ENCODE peak calls at places on chromosomes 1 and 21, in nine cellular contexts. One of them, this sample, is unnamed.

GRCh38 chr1:76998582-76999189 is 131.4 kb downstream of the ST6GALNAC5 start:
- DNase-seq in tibial artery: no peak
- DNase-seq in astrocyte of the cerebellum: peak
- DNase-seq in AG04450: peak
- DNase-seq in upper lobe of right lung: no peak
- DNase-seq in gastrocnemius medialis: no peak
- DNase-seq in endothelial cell of umbilical vein: no peak
- DNase-seq in HL-60: no peak
- DNase-seq in A673: no peak
- DNase-seq in this sample: peak

GRCh38 chr1:54401799-54402198 is 4.4 kb downstream of the SSBP3 start:
- DNase-seq in AG04450: no peak
- DNase-seq in tibial artery: no peak
- DNase-seq in endothelial cell of umbilical vein: no peak
- DNase-seq in HL-60: no peak
- DNase-seq in astrocyte of the cerebellum: no peak
- DNase-seq in A673: no peak
- DNase-seq in upper lobe of right lung: no peak
- DNase-seq in gastrocnemius medialis: no peak
- DNase-seq in this sample: no peak

GRCh38 chr21:35256468-35256988 is 207.4 kb upstream of the RUNX1 start:
- DNase-seq in gastrocnemius medialis: peak
- DNase-seq in endothelial cell of umbilical vein: peak
- DNase-seq in tibial artery: peak
- DNase-seq in upper lobe of right lung: peak
- DNase-seq in A673: peak
- DNase-seq in AG04450: peak
- DNase-seq in HL-60: no peak
- DNase-seq in astrocyte of the cerebellum: peak
- DNase-seq in this sample: peak

GRCh38 chr21:34528131-34528561 is 16.1 kb upstream of the KCNE1 start:
- DNase-seq in endothelial cell of umbilical vein: no peak
- DNase-seq in gastrocnemius medialis: no peak
- DNase-seq in astrocyte of the cerebellum: no peak
- DNase-seq in A673: no peak
- DNase-seq in HL-60: no peak
- DNase-seq in tibial artery: no peak
- DNase-seq in AG04450: no peak
- DNase-seq in upper lobe of right lung: no peak
- DNase-seq in this sample: peak

GRCh38 chr1:57162607-57163235 is 196.9 kb upstream of the C8B start:
- DNase-seq in AG04450: no peak
- DNase-seq in upper lobe of right lung: no peak
- DNase-seq in endothelial cell of umbilical vein: no peak
- DNase-seq in tibial artery: no peak
- DNase-seq in gastrocnemius medialis: no peak
- DNase-seq in astrocyte of the cerebellum: no peak
- DNase-seq in HL-60: no peak
- DNase-seq in A673: no peak
- DNase-seq in this sample: no peak

GRCh38 chr1:59271861-59272260 is 25.0 kb upstream of the FGGY start:
- DNase-seq in astrocyte of the cerebellum: no peak
- DNase-seq in AG04450: no peak
- DNase-seq in HL-60: no peak
- DNase-seq in upper lobe of right lung: no peak
- DNase-seq in tibial artery: no peak
- DNase-seq in A673: no peak
- DNase-seq in gastrocnemius medialis: no peak
- DNase-seq in endothelial cell of umbilical vein: no peak
- DNase-seq in this sample: no peak

GRCh38 chr1:31773861-31774260 is 9.7 kb upstream of the ADGRB2 start:
- DNase-seq in gastrocnemius medialis: no peak
- DNase-seq in astrocyte of the cerebellum: no peak
- DNase-seq in A673: no peak
- DNase-seq in HL-60: no peak
- DNase-seq in AG04450: no peak
- DNase-seq in endothelial cell of umbilical vein: no peak
- DNase-seq in upper lobe of right lung: no peak
- DNase-seq in tibial artery: no peak
- DNase-seq in this sample: no peak

GRCh38 chr1:207078578-207079132 is 10.0 kb upstream of the C4BPB start:
- DNase-seq in endothelial cell of umbilical vein: no peak
- DNase-seq in tibial artery: no peak
- DNase-seq in upper lobe of right lung: no peak
- DNase-seq in AG04450: no peak
- DNase-seq in A673: no peak
- DNase-seq in HL-60: no peak
- DNase-seq in gastrocnemius medialis: no peak
- DNase-seq in astrocyte of the cerebellum: no peak
- DNase-seq in this sample: no peak

GRCh38 chr21:33360281-33360680 is 35.5 kb downstream of the IFNAR1 start:
- DNase-seq in AG04450: no peak
- DNase-seq in HL-60: no peak
- DNase-seq in upper lobe of right lung: no peak
- DNase-seq in tibial artery: no peak
- DNase-seq in A673: no peak
- DNase-seq in gastrocnemius medialis: no peak
- DNase-seq in astrocyte of the cerebellum: no peak
- DNase-seq in endothelial cell of umbilical vein: peak
- DNase-seq in this sample: peak

GRCh38 chr1:43414634-43415223 is 25.0 kb downstream of the SZT2 start:
- DNase-seq in tibial artery: no peak
- DNase-seq in gastrocnemius medialis: no peak
- DNase-seq in endothelial cell of umbilical vein: peak
- DNase-seq in A673: peak
- DNase-seq in upper lobe of right lung: no peak
- DNase-seq in astrocyte of the cerebellum: peak
- DNase-seq in AG04450: no peak
- DNase-seq in HL-60: peak
- DNase-seq in this sample: peak

GRCh38 chr1:195745170-195746009 is 862.9 kb downstream of the KCNT2 start:
- DNase-seq in endothelial cell of umbilical vein: no peak
- DNase-seq in AG04450: no peak
- DNase-seq in A673: no peak
- DNase-seq in upper lobe of right lung: no peak
- DNase-seq in tibial artery: no peak
- DNase-seq in HL-60: no peak
- DNase-seq in gastrocnemius medialis: no peak
- DNase-seq in astrocyte of the cerebellum: no peak
- DNase-seq in this sample: no peak

GRCh38 chr1:115363171-115363570 is 25.1 kb upstream of the NGF start:
- DNase-seq in endothelial cell of umbilical vein: no peak
- DNase-seq in gastrocnemius medialis: no peak
- DNase-seq in AG04450: no peak
- DNase-seq in astrocyte of the cerebellum: no peak
- DNase-seq in A673: no peak
- DNase-seq in HL-60: no peak
- DNase-seq in tibial artery: no peak
- DNase-seq in upper lobe of right lung: no peak
- DNase-seq in this sample: no peak

GRCh38 chr21:34333150-34333739 is 30.6 kb upstream of the KCNE2 start:
- DNase-seq in endothelial cell of umbilical vein: no peak
- DNase-seq in tibial artery: no peak
- DNase-seq in astrocyte of the cerebellum: peak
- DNase-seq in A673: no peak
- DNase-seq in gastrocnemius medialis: no peak
- DNase-seq in HL-60: no peak
- DNase-seq in upper lobe of right lung: no peak
- DNase-seq in AG04450: no peak
- DNase-seq in this sample: peak

GRCh38 chr1:247415423-247416361 is at the start of gene NLRP3:
- DNase-seq in astrocyte of the cerebellum: no peak
- DNase-seq in gastrocnemius medialis: no peak
- DNase-seq in A673: no peak
- DNase-seq in tibial artery: no peak
- DNase-seq in AG04450: no peak
- DNase-seq in upper lobe of right lung: peak
- DNase-seq in endothelial cell of umbilical vein: peak
- DNase-seq in HL-60: peak
- DNase-seq in this sample: no peak

DNA sequence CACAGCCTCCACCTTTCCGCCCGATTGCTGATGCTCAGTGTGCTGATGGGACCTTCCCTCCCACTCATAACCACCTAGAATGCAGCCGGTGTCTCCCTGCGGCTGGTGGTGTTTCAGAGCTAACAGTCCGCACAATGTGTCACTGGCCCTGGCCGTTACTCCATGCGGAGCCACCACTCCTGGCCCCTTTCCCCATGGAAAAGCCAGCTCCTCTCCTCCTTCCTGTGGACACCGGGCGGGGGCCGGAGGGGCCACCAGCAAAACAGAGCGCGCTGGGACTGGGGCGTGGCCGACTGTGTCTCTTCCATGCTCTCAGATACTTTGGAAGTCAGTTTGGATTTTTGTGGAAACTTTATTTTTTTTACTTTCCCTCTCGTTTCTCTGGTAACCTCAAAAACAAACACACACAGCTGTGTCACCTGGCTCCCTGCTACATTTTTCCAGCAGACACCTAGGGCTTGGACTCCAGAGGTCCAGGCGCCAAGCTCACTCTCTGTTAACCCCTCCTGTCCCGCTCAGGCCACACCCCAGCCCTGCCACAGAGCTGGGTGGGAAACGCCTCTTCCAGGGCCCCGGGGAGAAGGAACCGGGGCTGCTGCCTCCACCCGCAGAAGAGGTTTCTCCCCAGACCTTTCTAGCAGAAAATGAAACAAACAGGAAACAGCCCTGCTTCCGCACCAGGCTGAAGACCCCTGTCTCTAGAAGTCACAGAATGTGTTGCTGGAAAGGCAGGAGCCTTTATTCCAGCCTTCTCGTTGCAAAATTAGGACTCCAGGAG is 32.5 kb upstream of the COL6A2 start:
- DNase-seq in gastrocnemius medialis: no peak
- DNase-seq in endothelial cell of umbilical vein: no peak
- DNase-seq in tibial artery: peak
- DNase-seq in upper lobe of right lung: peak
- DNase-seq in AG04450: no peak
- DNase-seq in HL-60: no peak
- DNase-seq in astrocyte of the cerebellum: peak
- DNase-seq in A673: no peak
- DNase-seq in this sample: peak
- H3K4me3 ChIP-seq in gastrocnemius medialis: no peak
- H3K4me3 ChIP-seq in endothelial cell of umbilical vein: no peak
- H3K4me3 ChIP-seq in tibial artery: peak
- H3K4me3 ChIP-seq in upper lobe of right lung: no peak
- H3K4me3 ChIP-seq in AG04450: peak
- H3K4me3 ChIP-seq in HL-60: no peak
- H3K4me3 ChIP-seq in astrocyte of the cerebellum: no peak
- H3K4me3 ChIP-seq in A673: no peak
- H3K4me3 ChIP-seq in this sample: no peak

GRCh38 chr1:1230656-1231399 is 973 bp downstream of the SDF4 start:
- DNase-seq in AG04450: no peak
- DNase-seq in endothelial cell of umbilical vein: peak
- DNase-seq in A673: peak
- DNase-seq in tibial artery: no peak
- DNase-seq in upper lobe of right lung: no peak
- DNase-seq in gastrocnemius medialis: no peak
- DNase-seq in astrocyte of the cerebellum: peak
- DNase-seq in HL-60: peak
- DNase-seq in this sample: peak
- TF ChIP-seq CTCF in AG04450: peak
- TF ChIP-seq CTCF in endothelial cell of umbilical vein: peak
- TF ChIP-seq CTCF in A673: peak
- TF ChIP-seq CTCF in tibial artery: peak
- TF ChIP-seq CTCF in upper lobe of right lung: no peak
- TF ChIP-seq CTCF in gastrocnemius medialis: no peak
- TF ChIP-seq CTCF in astrocyte of the cerebellum: peak
- TF ChIP-seq CTCF in HL-60: no peak
- TF ChIP-seq CTCF in this sample: peak

GRCh38 chr21:36699026-36699545 is at the start of gene SIM2:
- DNase-seq in gastrocnemius medialis: no peak
- DNase-seq in endothelial cell of umbilical vein: no peak
- DNase-seq in tibial artery: no peak
- DNase-seq in astrocyte of the cerebellum: no peak
- DNase-seq in A673: peak
- DNase-seq in upper lobe of right lung: peak
- DNase-seq in HL-60: no peak
- DNase-seq in AG04450: no peak
- DNase-seq in this sample: no peak

GRCh38 chr21:36698160-36699025 is 522 bp upstream of the SIM2 start:
- DNase-seq in gastrocnemius medialis: no peak
- DNase-seq in astrocyte of the cerebellum: no peak
- DNase-seq in A673: no peak
- DNase-seq in endothelial cell of umbilical vein: no peak
- DNase-seq in HL-60: no peak
- DNase-seq in tibial artery: no peak
- DNase-seq in AG04450: no peak
- DNase-seq in upper lobe of right lung: peak
- DNase-seq in this sample: no peak

GRCh38 chr21:36696640-36697472 is 2.1 kb upstream of the SIM2 start:
- DNase-seq in astrocyte of the cerebellum: no peak
- DNase-seq in tibial artery: peak
- DNase-seq in endothelial cell of umbilical vein: no peak
- DNase-seq in upper lobe of right lung: peak
- DNase-seq in A673: no peak
- DNase-seq in gastrocnemius medialis: no peak
- DNase-seq in HL-60: no peak
- DNase-seq in AG04450: no peak
- DNase-seq in this sample: no peak

GRCh38 chr21:36696390-36696639 is 2.6 kb upstream of the SIM2 start:
- DNase-seq in A673: no peak
- DNase-seq in HL-60: no peak
- DNase-seq in AG04450: no peak
- DNase-seq in upper lobe of right lung: no peak
- DNase-seq in astrocyte of the cerebellum: no peak
- DNase-seq in gastrocnemius medialis: no peak
- DNase-seq in endothelial cell of umbilical vein: no peak
- DNase-seq in tibial artery: no peak
- DNase-seq in this sample: no peak

DNA sequence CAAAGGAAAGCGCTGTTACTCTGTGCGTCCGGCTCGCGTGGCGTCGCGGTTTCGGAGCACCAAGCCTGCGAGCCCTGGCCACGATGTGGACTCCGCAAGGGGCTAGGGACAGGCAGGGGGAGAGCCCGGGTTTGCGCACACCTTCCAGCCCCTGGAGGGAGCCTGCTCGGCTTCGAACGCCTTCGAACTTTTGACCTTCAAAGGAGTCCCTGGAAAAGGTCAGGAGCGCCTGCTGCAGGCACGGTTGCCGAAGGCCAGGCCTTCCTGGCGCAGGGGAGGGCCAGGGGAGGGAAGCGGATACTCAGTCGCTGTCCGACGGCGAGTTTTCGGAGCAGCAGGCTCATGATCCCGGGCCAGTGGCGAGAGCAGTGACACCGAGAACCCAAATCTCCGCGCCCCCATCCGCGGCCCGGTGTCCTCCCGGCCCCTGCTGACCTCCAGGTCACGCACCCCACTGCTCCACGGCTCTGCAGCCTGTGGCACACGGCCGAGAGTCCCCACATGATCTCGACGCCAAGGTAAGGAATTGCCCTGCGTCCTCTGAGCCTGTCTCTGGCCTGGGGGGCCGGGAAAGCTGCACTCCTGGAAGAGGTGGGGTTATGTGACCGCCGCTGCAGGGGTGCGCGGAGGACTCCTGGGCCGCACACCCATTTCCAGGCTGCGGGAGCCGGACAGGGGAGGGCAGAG is 1.3 kb upstream of the SIM2 start:
- DNase-seq in upper lobe of right lung: peak
- DNase-seq in astrocyte of the cerebellum: no peak
- DNase-seq in endothelial cell of umbilical vein: no peak
- DNase-seq in tibial artery: no peak
- DNase-seq in gastrocnemius medialis: no peak
- DNase-seq in AG04450: no peak
- DNase-seq in HL-60: no peak
- DNase-seq in A673: no peak
- DNase-seq in this sample: no peak
- H3K4me3 ChIP-seq in upper lobe of right lung: no peak
- H3K4me3 ChIP-seq in astrocyte of the cerebellum: no peak
- H3K4me3 ChIP-seq in endothelial cell of umbilical vein: no peak
- H3K4me3 ChIP-seq in tibial artery: no peak
- H3K4me3 ChIP-seq in gastrocnemius medialis: peak
- H3K4me3 ChIP-seq in AG04450: no peak
- H3K4me3 ChIP-seq in HL-60: no peak
- H3K4me3 ChIP-seq in A673: peak
- H3K4me3 ChIP-seq in this sample: no peak

GRCh38 chr1:222167111-222167510 is 380.8 kb downstream of the HHIPL2 start:
- DNase-seq in AG04450: peak
- DNase-seq in gastrocnemius medialis: no peak
- DNase-seq in HL-60: no peak
- DNase-seq in upper lobe of right lung: no peak
- DNase-seq in endothelial cell of umbilical vein: no peak
- DNase-seq in A673: peak
- DNase-seq in tibial artery: no peak
- DNase-seq in astrocyte of the cerebellum: peak
- DNase-seq in this sample: peak
- TF ChIP-seq CTCF in AG04450: peak
- TF ChIP-seq CTCF in gastrocnemius medialis: peak
- TF ChIP-seq CTCF in HL-60: peak
- TF ChIP-seq CTCF in upper lobe of right lung: peak
- TF ChIP-seq CTCF in endothelial cell of umbilical vein: peak
- TF ChIP-seq CTCF in A673: peak
- TF ChIP-seq CTCF in tibial artery: no peak
- TF ChIP-seq CTCF in astrocyte of the cerebellum: peak
- TF ChIP-seq CTCF in this sample: peak

This sample was measured in foreskin fibroblast.